ENCODE peak calls at places on chromosomes 12 and 14, in eight cellular contexts. W is left cardiac atrium; U is upper lobe of right lung; I is stimulated activated CD4-positive, alpha-beta T cell treated with anti-CD3 and anti-CD28 coated beads, Interleukin-12 subunit alpha, Interleukin-12 subunit beta, amount 100 ng/mL, for 48 hours; P is GDM1; N is substantia nigra; J is C1 segment of cervical spinal cord; L is hippocampal formation. Q is an unnamed sample.

GRCh38 chr12:29414368-29414767 is 33.4 kb upstream of the ERGIC2 start:
- DNase-seq in W (no peak), U (no peak), I (no peak), P (no peak), N (no peak), J (no peak), L (no peak), Q (no peak)

GRCh38 chr14:84421611-84422010 is 1108.3 kb upstream of the FLRT2 start:
- DNase-seq in W (no peak), U (no peak), I (no peak), P (no peak), N (no peak), J (no peak), L (no peak), Q (no peak)

GRCh38 chr14:71668186-71668912 is 263.9 kb upstream of the RGS6 start:
- DNase-seq in W (no peak), U (no peak), I (no peak), P (no peak), N (no peak), J (no peak), L (no peak), Q (no peak)

GRCh38 chr12:80056845-80057244 is 42.5 kb upstream of the OTOGL start:
- DNase-seq in W (peak), U (no peak), I (no peak), P (no peak), N (no peak), J (no peak), L (no peak), Q (no peak)

GRCh38 chr12:88816201-88816600 is 235.9 kb upstream of the KITLG start:
- DNase-seq in W (no peak), U (no peak), I (no peak), P (peak), N (no peak), J (no peak), L (no peak), Q (no peak)

GRCh38 chr12:113802966-113803828 is 162.9 kb downstream of the RBM19 start:
- DNase-seq in W (no peak), U (peak), I (no peak), P (no peak), N (peak), J (no peak), L (no peak), Q (no peak)

GRCh38 chr12:46187023-46187422 is 81.8 kb downstream of the SLC38A1 start:
- DNase-seq in W (peak), U (no peak), I (no peak), P (no peak), N (no peak), J (no peak), L (peak), Q (no peak)

GRCh38 chr12:119693006-119693405 is 25.1 kb downstream of the PRKAB1 start:
- DNase-seq in W (peak), U (no peak), I (no peak), P (no peak), N (no peak), J (no peak), L (no peak), Q (no peak)

GRCh38 chr14:65062096-65063075 is 39.9 kb downstream of the MAX start:
- DNase-seq in W (no peak), U (no peak), I (no peak), P (no peak), N (no peak), J (no peak), L (no peak), Q (no peak)

GRCh38 chr12:52515927-52516831 is 4.0 kb downstream of the KRT5 start:
- DNase-seq in W (no peak), U (no peak), I (no peak), P (no peak), N (no peak), J (no peak), L (no peak), Q (no peak)

GRCh38 chr12:34335819-34336262 is 313.5 kb downstream of the ALG10 start:
- DNase-seq in W (no peak), U (no peak), I (no peak), P (no peak), N (no peak), J (no peak), L (no peak), Q (no peak)